ENCODE peak calls at places on chromosome 14, in six cellular contexts. N is K562, D is GM12891, S is GM12878, W is HepG2, O is H1. E is an unnamed sample.

GRCh38 chr14:37202265-37202664 is 4.5 kb downstream of the MIPOL1 start:
- DNase-seq in O (no peak), S (no peak), W (no peak), N (no peak), D (no peak), E (no peak)

GRCh38 chr14:49971156-49972141 is 78.6 kb downstream of the ARF6 start:
- DNase-seq in O (no peak), W (no peak), D (peak), N (no peak), S (peak), E (peak)

GRCh38 chr14:103123634-103124500 is 606 bp downstream of the TNFAIP2 start:
- DNase-seq in W (no peak), D (peak), N (no peak), O (peak), S (no peak), E (no peak)

GRCh38 chr14:64549805-64550538 is at the start of gene PPP1R36:
- DNase-seq in D (peak), S (no peak), O (peak), N (no peak), W (no peak), E (peak)

GRCh38 chr14:26444745-26445144 is 153.1 kb downstream of the NOVA1 start:
- DNase-seq in W (no peak), N (no peak), D (no peak), O (no peak), S (no peak), E (no peak)

GRCh38 chr14:102262894-102263462 is 42.0 kb downstream of the MOK start:
- DNase-seq in N (no peak), S (no peak), D (no peak), O (peak), W (peak), E (no peak)

GRCh38 chr14:64848239-64848638 is 31.5 kb downstream of the SPTB start:
- DNase-seq in S (no peak), W (no peak), O (no peak), D (no peak), N (peak), E (no peak)

GRCh38 chr14:68794856-68795601 is 2.2 kb upstream of the ZFP36L1 start:
- DNase-seq in W (no peak), S (no peak), N (peak), O (no peak), D (no peak), E (no peak)

GRCh38 chr14:22837059-22837749 is 819 bp downstream of the MMP14 start:
- DNase-seq in W (peak), D (no peak), N (no peak), O (peak), S (no peak), E (no peak)

GRCh38 chr14:21025374-21026151 is 702 bp upstream of the NDRG2 start:
- DNase-seq in D (no peak), S (no peak), W (no peak), N (peak), O (peak), E (no peak)

GRCh38 chr14:95185452-95186392 is 28.4 kb upstream of the DICER1 start:
- DNase-seq in N (peak), O (no peak), W (no peak), D (no peak), S (no peak), E (no peak)

GRCh38 chr14:100715803-100716202 is 10.9 kb upstream of the DLK1 start:
- DNase-seq in D (no peak), W (no peak), O (no peak), N (no peak), S (no peak), E (no peak)

GRCh38 chr14:75229923-75230792 is 48.5 kb upstream of the FOS start:
- DNase-seq in S (peak), W (no peak), N (peak), O (no peak), D (no peak), E (no peak)

GRCh38 chr14:55103005-55103640 is 25.9 kb upstream of the LGALS3 start:
- DNase-seq in O (peak), W (peak), N (peak), D (no peak), S (peak), E (peak)

GRCh38 chr14:103928011-103928890 is at the start of gene TDRD9:
- DNase-seq in W (no peak), O (no peak), D (no peak), N (no peak), S (no peak), E (no peak)

GRCh38 chr14:80415636-80416035 is 204.3 kb upstream of the DIO2 start:
- DNase-seq in W (no peak), N (no peak), D (no peak), S (no peak), O (no peak), E (no peak)

GRCh38 chr14:100256339-100256895 is 17.5 kb downstream of the YY1 start:
- DNase-seq in W (no peak), S (no peak), O (no peak), D (no peak), N (no peak), E (no peak)

GRCh38 chr14:85399196-85399595 is 130.7 kb upstream of the FLRT2 start:
- DNase-seq in N (no peak), O (no peak), W (no peak), D (no peak), S (no peak), E (no peak)

GRCh38 chr14:71702799-71703198 is 229.4 kb upstream of the RGS6 start:
- DNase-seq in S (no peak), D (no peak), O (no peak), N (no peak), W (no peak), E (no peak)

GRCh38 chr14:99733551-99734405 is 49.7 kb downstream of the CYP46A1 start:
- DNase-seq in D (no peak), S (no peak), O (no peak), W (no peak), N (no peak), E (no peak)

GRCh38 chr14:91292476-91292875 is 48.0 kb upstream of the GPR68 start:
- DNase-seq in N (no peak), D (no peak), O (no peak), W (no peak), S (no peak), E (no peak)

GRCh38 chr14:99840265-99840664 is 47.1 kb downstream of the EML1 start:
- DNase-seq in D (no peak), N (no peak), S (no peak), O (no peak), W (no peak), E (no peak)

GRCh38 chr14:33846100-33846824 is 104.6 kb downstream of the EGLN3 start:
- DNase-seq in O (no peak), S (no peak), W (no peak), D (no peak), N (no peak), E (no peak)

GRCh38 chr14:68973639-68974038 is 5.5 kb downstream of the ACTN1 start:
- DNase-seq in D (no peak), O (no peak), S (no peak), W (no peak), N (no peak), E (no peak)

GRCh38 chr14:89357655-89358297 is 59.3 kb downstream of the FOXN3 start:
- DNase-seq in D (no peak), N (no peak), W (no peak), S (no peak), O (no peak), E (no peak)
- TF ChIP-seq POLR2AphosphoS5 in D (no peak), N (no peak), W (no peak), S (no peak), O (no peak), E (no peak)

GRCh38 chr14:42192659-42193425 is 586.2 kb downstream of the LRFN5 start:
- DNase-seq in O (no peak), N (no peak), S (no peak), D (no peak), W (no peak), E (no peak)
- TF ChIP-seq TAF1 in O (no peak), N (no peak), S (no peak), D (no peak), W (no peak), E (no peak)

GRCh38 chr14:51239813-51240803 is at the start of gene TMX1:
- DNase-seq in D (peak), W (peak), S (peak), N (peak), O (peak), E (peak)
- TF ChIP-seq POLR2A in D (peak), W (peak), S (peak), N (peak), O (peak), E (peak)

GRCh38 chr14:105938959-105939358 is 412.6 kb downstream of the TMEM121 start:
- DNase-seq in S (no peak), W (no peak), O (no peak), N (no peak), D (no peak), E (no peak)
- TF ChIP-seq POLR2AphosphoS5 in S (no peak), W (no peak), O (no peak), N (no peak), D (no peak), E (no peak)

GRCh38 chr14:58805057-58805456 is 167.3 kb downstream of the DACT1 start:
- DNase-seq in S (no peak), D (no peak), W (no peak), O (no peak), N (no peak), E (no peak)
- TF ChIP-seq TAF1 in S (no peak), D (no peak), W (no peak), O (no peak), N (no peak), E (no peak)

DNA sequence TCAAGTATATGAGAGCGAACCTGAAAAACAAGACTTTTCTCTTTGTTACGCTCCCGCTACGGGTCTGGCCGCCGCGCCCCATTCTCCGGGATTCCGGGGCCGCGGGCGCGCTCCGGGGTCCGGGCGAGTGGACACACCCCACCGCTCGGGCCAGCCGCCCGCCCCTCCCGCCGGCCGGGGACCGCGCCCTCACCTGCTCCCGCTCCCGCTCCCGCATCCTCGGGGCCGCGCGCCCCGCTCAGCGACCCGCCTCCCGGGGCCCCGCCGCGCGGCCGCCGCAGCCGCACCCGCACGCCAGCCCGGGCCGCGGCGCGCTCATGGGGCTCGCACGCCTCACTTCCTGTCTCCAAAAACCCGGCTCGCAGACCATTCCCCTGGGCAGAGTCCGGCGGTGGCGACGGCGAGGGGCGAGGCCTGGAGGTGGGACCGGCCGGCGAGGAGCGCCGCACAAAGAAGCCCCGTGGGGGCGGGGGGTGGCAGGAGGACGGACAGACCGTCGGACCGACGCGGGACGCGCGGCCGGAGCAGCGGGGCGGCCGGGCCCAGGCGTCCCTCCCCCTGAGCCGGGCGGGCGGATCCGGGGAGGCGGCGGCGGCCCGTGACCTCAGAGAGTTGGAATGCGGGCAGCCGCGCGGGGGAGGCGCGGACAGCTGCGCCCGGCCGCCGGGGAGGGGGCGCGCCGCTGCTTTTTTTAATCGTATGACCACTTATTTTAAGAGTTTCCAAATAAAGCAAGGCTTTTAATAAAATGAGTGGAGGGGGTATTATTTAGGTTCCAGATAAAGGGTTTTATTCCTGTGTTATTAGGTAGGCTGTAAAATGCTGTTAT is at the start of gene PTPN21:
- DNase-seq in D (peak), S (no peak), O (peak), W (peak), N (peak), E (peak)
- TF ChIP-seq POLR2A in D (no peak), S (no peak), O (peak), W (peak), N (no peak), E (no peak)

E was measured in GM12892.